ENCODE peak calls at places on chromosomes 7 and 10, in four cellular contexts. P, J, Y and I are unnamed samples.

GRCh38 chr7:29639887-29640600 is 76.4 kb downstream of the PRR15 start:
- DNase-seq in P (peak), J (no peak), Y (no peak), I (no peak)

GRCh38 chr10:72334832-72335393 is 19.8 kb downstream of the DNAJB12 start:
- DNase-seq in P (peak), J (peak), Y (no peak), I (peak)

GRCh38 chr7:100127866-100128601 is 1.3 kb downstream of the MBLAC1 start:
- DNase-seq in P (no peak), J (no peak), Y (peak), I (no peak)

GRCh38 chr7:130996841-130997231 is 262.8 kb upstream of the KLF14 start:
- DNase-seq in P (no peak), J (no peak), Y (peak), I (no peak)

GRCh38 chr7:992445-992741 is 9.4 kb downstream of the CYP2W1 start:
- DNase-seq in P (no peak), J (no peak), Y (no peak), I (no peak)

GRCh38 chr7:34612671-34613070 is 45.3 kb upstream of the NPSR1 start:
- DNase-seq in P (no peak), J (no peak), Y (no peak), I (no peak)

GRCh38 chr10:47359626-47360418 is 11.7 kb downstream of the RBP3 start:
- DNase-seq in P (peak), J (no peak), Y (no peak), I (no peak)

GRCh38 chr7:155944901-155945300 is 132.6 kb upstream of the SHH start:
- DNase-seq in P (no peak), J (no peak), Y (no peak), I (no peak)

GRCh38 chr10:127908106-127908957 is 1.4 kb downstream of the PTPRE start:
- DNase-seq in P (no peak), J (no peak), Y (peak), I (peak)

GRCh38 chr7:45888993-45889366 is 692 bp downstream of the IGFBP1 start:
- DNase-seq in P (no peak), J (no peak), Y (peak), I (no peak)

GRCh38 chr7:34156336-34156735 is 251.0 kb downstream of the BMPER start:
- DNase-seq in P (no peak), J (no peak), Y (no peak), I (no peak)

GRCh38 chr7:92646966-92647625 is 56.9 kb upstream of the FAM133B start:
- DNase-seq in P (no peak), J (no peak), Y (no peak), I (no peak)

GRCh38 chr10:78365711-78366110 is 332.0 kb downstream of the RPS24 start:
- DNase-seq in P (no peak), J (no peak), Y (no peak), I (no peak)

GRCh38 chr7:13641699-13642098 is 347.8 kb downstream of the ETV1 start:
- DNase-seq in P (no peak), J (no peak), Y (peak), I (no peak)

GRCh38 chr7:105638324-105638723 is 57.0 kb upstream of the EFCAB10 start:
- DNase-seq in P (no peak), J (no peak), Y (no peak), I (peak)

GRCh38 chr10:51656467-51656866 is 42.9 kb downstream of the CSTF2T start:
- DNase-seq in P (no peak), J (no peak), Y (no peak), I (no peak)

GRCh38 chr10:60611291-60611747 is 167.0 kb upstream of the CDK1 start:
- DNase-seq in P (no peak), J (no peak), Y (peak), I (no peak)